ENCODE peak calls at places on chromosomes 12 and 14, in ten cellular contexts. A, C, F, R, H, W, L, M, Y and U are unnamed samples.
A peak's percentile ranks its signal among the peaks of the same experiment; 100 is the strongest.

GRCh38 chr14:102774391-102775153 is 2.7 kb upstream of the TRAF3 start:
- DNase-seq in F (peak; percentile 80), M (peak; percentile 79), R (peak; percentile 24), A (peak; percentile 84), H (peak; percentile 18), C (peak; percentile 62), W (peak; percentile 13), L (peak; percentile 81), Y (peak; percentile 82), U (peak; percentile 89)

GRCh38 chr12:104669057-104669770 is 212.5 kb downstream of the CHST11 start:
- DNase-seq in A (no peak), M (no peak), L (peak; percentile 22), C (no peak), H (no peak), Y (peak; percentile 37), W (peak; percentile 62), R (no peak), F (no peak), U (no peak)

GRCh38 chr12:14833952-14834351 is 9.4 kb downstream of the ART4 start:
- DNase-seq in Y (no peak), L (peak; percentile 43), H (no peak), M (peak; percentile 35), F (peak; percentile 73), A (no peak), C (no peak), W (no peak), R (no peak), U (no peak)

GRCh38 chr12:114735680-114736374 is 51.9 kb upstream of the TBX3 start:
- DNase-seq in C (no peak), L (no peak), H (no peak), F (no peak), Y (no peak), A (no peak), W (no peak), M (no peak), R (no peak), U (no peak)

GRCh38 chr12:99706736-99707473 is 59.4 kb downstream of the GARIN6 start:
- DNase-seq in H (no peak), M (no peak), F (no peak), C (no peak), W (no peak), A (no peak), Y (no peak), L (no peak), R (no peak), U (no peak)

GRCh38 chr14:105013150-105013787 is 7.6 kb downstream of the CDCA4 start:
- DNase-seq in A (peak; percentile 60), C (no peak), H (no peak), M (no peak), W (no peak), L (no peak), F (peak; percentile 48), Y (no peak), R (no peak), U (no peak)

GRCh38 chr14:49879683-49880204 is 13.1 kb upstream of the ARF6 start:
- DNase-seq in L (peak; percentile 89), F (peak; percentile 62), M (peak; percentile 80), C (peak; percentile 38), R (peak; percentile 8), W (no peak), Y (peak; percentile 47), H (no peak), A (no peak), U (peak; percentile 56)

GRCh38 chr14:61218765-61219164 is 62.4 kb downstream of the TMEM30B start:
- DNase-seq in F (peak; percentile 71), A (no peak), Y (no peak), L (no peak), C (no peak), R (no peak), M (no peak), W (no peak), H (no peak), U (no peak)

GRCh38 chr14:96502621-96503251 is 554 bp downstream of the PAPOLA start:
- DNase-seq in L (peak; percentile 41), C (no peak), R (no peak), M (peak; percentile 26), Y (peak; percentile 22), H (no peak), F (peak; percentile 49), A (peak; percentile 53), W (no peak), U (peak; percentile 60)

GRCh38 chr12:89884917-89885316 is 176.3 kb upstream of the ATP2B1 start:
- DNase-seq in R (no peak), A (no peak), H (no peak), F (no peak), C (no peak), Y (no peak), L (no peak), M (no peak), W (no peak), U (no peak)

GRCh38 chr14:73809386-73809785 is 42.2 kb upstream of the PTGR2 start:
- DNase-seq in C (no peak), R (no peak), L (no peak), M (no peak), W (no peak), F (no peak), H (no peak), A (no peak), Y (no peak), U (no peak)

GRCh38 chr14:103594265-103594664 is 31.5 kb downstream of the COA8 start:
- DNase-seq in F (peak; percentile 83), C (no peak), Y (peak; percentile 83), R (no peak), W (peak; percentile 26), L (no peak), A (no peak), H (peak; percentile 81), M (peak; percentile 70), U (no peak)

GRCh38 chr12:111409403-111410228 is 3.9 kb downstream of the SH2B3 start:
- DNase-seq in M (no peak), A (peak; percentile 88), W (no peak), R (no peak), F (peak; percentile 91), H (no peak), Y (peak; percentile 90), L (no peak), C (no peak), U (no peak)

GRCh38 chr14:89340200-89340667 is 76.8 kb downstream of the FOXN3 start:
- DNase-seq in Y (peak; percentile 19), R (no peak), L (no peak), C (no peak), A (no peak), W (no peak), H (no peak), F (peak; percentile 55), M (peak; percentile 76), U (no peak)

GRCh38 chr12:64824500-64825142 is at the start of gene TBC1D30:
- DNase-seq in H (no peak), F (peak; percentile 20), A (peak; percentile 12), L (no peak), M (no peak), R (no peak), C (no peak), W (peak; percentile 21), Y (peak; percentile 12), U (peak; percentile 60)

GRCh38 chr14:85233756-85234545 is 296.0 kb upstream of the FLRT2 start:
- DNase-seq in F (peak; percentile 54), A (no peak), C (no peak), M (no peak), W (no peak), Y (peak; percentile 53), H (no peak), L (peak; percentile 72), R (no peak), U (no peak)

GRCh38 chr12:8678661-8679111 is 16.1 kb upstream of the MFAP5 start:
- DNase-seq in A (peak; percentile 56), H (no peak), M (no peak), C (no peak), F (peak; percentile 69), W (no peak), R (no peak), Y (peak; percentile 39), L (no peak), U (no peak)

GRCh38 chr14:93732524-93732923 is 55.8 kb downstream of the PRIMA1 start:
- DNase-seq in Y (no peak), C (no peak), H (no peak), A (no peak), L (no peak), F (no peak), M (no peak), R (no peak), W (no peak), U (no peak)

GRCh38 chr14:68815288-68816182 is 22.7 kb upstream of the ZFP36L1 start:
- DNase-seq in L (no peak), R (no peak), A (no peak), F (peak; percentile 8), W (no peak), M (no peak), Y (no peak), C (no peak), H (no peak), U (peak; percentile 46)

GRCh38 chr14:35340616-35341453 is 48.7 kb downstream of the PSMA6 start:
- DNase-seq in C (no peak), Y (no peak), R (no peak), H (no peak), A (no peak), W (no peak), M (no peak), F (no peak), L (no peak), U (no peak)

GRCh38 chr12:2894961-2895360 is 4.3 kb downstream of the TULP3 start:
- DNase-seq in R (no peak), C (no peak), H (no peak), A (no peak), M (no peak), W (no peak), F (peak; percentile 81), L (no peak), Y (no peak), U (no peak)

GRCh38 chr14:93752980-93753561 is 35.2 kb downstream of the PRIMA1 start:
- DNase-seq in F (no peak), A (no peak), M (no peak), C (no peak), Y (no peak), H (no peak), W (peak; percentile 81), R (no peak), L (no peak), U (no peak)

GRCh38 chr12:74985293-74985985 is 224.2 kb downstream of the KCNC2 start:
- DNase-seq in C (no peak), A (no peak), L (no peak), M (no peak), R (no peak), W (no peak), H (no peak), F (no peak), Y (no peak), U (no peak)

GRCh38 chr14:54791001-54791400 is 111.6 kb downstream of the GCH1 start:
- DNase-seq in A (no peak), M (no peak), W (no peak), Y (no peak), C (no peak), L (no peak), R (no peak), F (no peak), H (no peak), U (no peak)